ENCODE peak calls at places on chromosomes 13 and 19, in five cellular contexts. One of them, this sample, is unnamed.
A peak's percentile ranks its signal among the peaks of the same experiment; 100 is the strongest.

GRCh38 chr19:34345934-34346333 is 19.1 kb upstream of the GPI start:
- DNase-seq in colonic mucosa: peak; percentile 81
- DNase-seq in adrenal gland: peak; percentile 83
- DNase-seq in GM13976: peak; percentile 81
- DNase-seq in cardiac fibroblast: peak; percentile 71
- DNase-seq in this sample: peak; percentile 73

GRCh38 chr13:101514695-101515275 is 62.3 kb downstream of the ITGBL1 start:
- DNase-seq in cardiac fibroblast: peak; percentile 70
- DNase-seq in adrenal gland: peak; percentile 43
- DNase-seq in colonic mucosa: peak; percentile 20
- DNase-seq in GM13976: peak; percentile 3
- DNase-seq in this sample: peak; percentile 63

GRCh38 chr13:111121421-111121820 is 6.3 kb downstream of the ARHGEF7 start:
- DNase-seq in colonic mucosa: no peak
- DNase-seq in cardiac fibroblast: no peak
- DNase-seq in GM13976: no peak
- DNase-seq in adrenal gland: no peak
- DNase-seq in this sample: no peak

GRCh38 chr13:95505265-95505664 is 47.3 kb upstream of the CLDN10 start:
- DNase-seq in GM13976: no peak
- DNase-seq in cardiac fibroblast: no peak
- DNase-seq in adrenal gland: no peak
- DNase-seq in colonic mucosa: no peak
- DNase-seq in this sample: no peak

GRCh38 chr19:41376998-41377365 is 649 bp downstream of the TMEM91 start:
- DNase-seq in adrenal gland: no peak
- DNase-seq in cardiac fibroblast: no peak
- DNase-seq in colonic mucosa: no peak
- DNase-seq in GM13976: no peak
- DNase-seq in this sample: no peak

GRCh38 chr19:980133-980998 is 3.8 kb upstream of the WDR18 start:
- DNase-seq in GM13976: no peak
- DNase-seq in colonic mucosa: no peak
- DNase-seq in cardiac fibroblast: no peak
- DNase-seq in adrenal gland: no peak
- DNase-seq in this sample: no peak

GRCh38 chr13:90792335-90792734 is 555.2 kb upstream of the MIR17HG start:
- DNase-seq in GM13976: no peak
- DNase-seq in colonic mucosa: no peak
- DNase-seq in cardiac fibroblast: no peak
- DNase-seq in adrenal gland: peak; percentile 4
- DNase-seq in this sample: no peak

GRCh38 chr13:27472941-27473340 is 22.6 kb upstream of the MTIF3 start:
- DNase-seq in GM13976: no peak
- DNase-seq in cardiac fibroblast: no peak
- DNase-seq in adrenal gland: no peak
- DNase-seq in colonic mucosa: no peak
- DNase-seq in this sample: no peak

GRCh38 chr19:10965398-10965797 is 4.6 kb downstream of the SMARCA4 start:
- DNase-seq in colonic mucosa: no peak
- DNase-seq in adrenal gland: no peak
- DNase-seq in GM13976: no peak
- DNase-seq in cardiac fibroblast: no peak
- DNase-seq in this sample: no peak

GRCh38 chr13:109576331-109576813 is 210.0 kb downstream of the IRS2 start:
- DNase-seq in colonic mucosa: peak; percentile 35
- DNase-seq in GM13976: no peak
- DNase-seq in cardiac fibroblast: peak; percentile 50
- DNase-seq in adrenal gland: no peak
- DNase-seq in this sample: no peak

GRCh38 chr13:60448907-60449510 is 52.0 kb downstream of the TDRD3 start:
- DNase-seq in colonic mucosa: peak; percentile 29
- DNase-seq in cardiac fibroblast: peak; percentile 74
- DNase-seq in adrenal gland: peak; percentile 31
- DNase-seq in GM13976: peak; percentile 11
- DNase-seq in this sample: peak; percentile 53

GRCh38 chr13:110014719-110015118 is 228.3 kb upstream of the IRS2 start:
- DNase-seq in colonic mucosa: no peak
- DNase-seq in GM13976: no peak
- DNase-seq in adrenal gland: no peak
- DNase-seq in cardiac fibroblast: no peak
- DNase-seq in this sample: peak; percentile 30

DNA sequence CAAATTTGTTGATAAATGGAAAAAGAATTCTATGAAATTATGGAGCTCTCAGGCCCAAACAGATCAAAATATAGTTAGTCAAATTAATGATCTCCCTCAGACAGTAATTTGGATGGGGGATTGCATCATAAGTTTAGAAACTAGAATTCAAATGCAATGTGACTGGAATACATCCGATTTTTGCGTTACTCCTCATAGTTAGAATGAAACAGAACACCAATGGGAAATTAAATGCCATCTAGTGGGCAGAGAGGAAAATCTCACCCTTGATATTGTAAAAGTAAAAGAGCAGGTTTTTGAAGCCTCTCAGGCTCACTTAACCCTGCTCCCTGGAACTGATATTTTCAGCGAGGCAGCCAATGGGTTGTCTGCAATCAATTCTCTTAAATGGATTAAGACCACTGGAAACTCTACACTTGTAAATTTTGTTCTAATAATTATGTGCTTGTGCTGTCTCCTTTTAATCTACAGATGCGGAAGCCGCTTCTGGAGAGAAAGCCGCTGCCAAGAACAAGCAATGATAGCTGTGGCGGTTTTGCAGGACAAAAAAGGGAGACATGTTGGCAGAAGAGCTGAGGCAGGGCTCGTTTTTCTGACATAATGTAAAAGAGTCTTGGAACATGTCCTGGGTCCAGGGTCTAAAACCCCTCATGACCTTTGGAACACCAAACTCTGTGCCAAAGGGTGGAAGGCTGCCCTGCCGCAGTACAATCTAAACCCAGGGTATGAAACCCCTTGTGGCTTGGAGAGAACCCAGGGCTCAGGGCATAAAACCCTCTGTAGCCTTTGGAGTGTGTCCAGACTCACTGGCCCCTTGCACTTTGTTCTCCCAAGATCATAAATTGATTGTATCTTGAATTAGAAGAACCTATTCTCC is 12.9 kb downstream of the ZNF417 start:
- DNase-seq in adrenal gland: no peak
- DNase-seq in cardiac fibroblast: peak; percentile 71
- DNase-seq in GM13976: no peak
- DNase-seq in colonic mucosa: no peak
- DNase-seq in this sample: peak; percentile 11
- TF ChIP-seq CTCF in adrenal gland: peak; percentile 58
- TF ChIP-seq CTCF in cardiac fibroblast: peak; percentile 48
- TF ChIP-seq CTCF in GM13976: no peak
- TF ChIP-seq CTCF in colonic mucosa: peak; percentile 43
- TF ChIP-seq CTCF in this sample: no peak

GRCh38 chr19:6433663-6434062 is at the start of gene SLC25A41:
- DNase-seq in cardiac fibroblast: no peak
- DNase-seq in adrenal gland: no peak
- DNase-seq in colonic mucosa: no peak
- DNase-seq in GM13976: no peak
- DNase-seq in this sample: no peak
- TF ChIP-seq CTCF in cardiac fibroblast: no peak
- TF ChIP-seq CTCF in adrenal gland: no peak
- TF ChIP-seq CTCF in colonic mucosa: no peak
- TF ChIP-seq CTCF in GM13976: no peak
- TF ChIP-seq CTCF in this sample: no peak

GRCh38 chr19:18439025-18439909 is 1.3 kb upstream of the ISYNA1 start:
- DNase-seq in colonic mucosa: no peak
- DNase-seq in adrenal gland: peak; percentile 93
- DNase-seq in cardiac fibroblast: peak; percentile 62
- DNase-seq in GM13976: no peak
- DNase-seq in this sample: no peak

GRCh38 chr19:18439910-18440237 is 1.9 kb upstream of the ISYNA1 start:
- DNase-seq in adrenal gland: no peak
- DNase-seq in cardiac fibroblast: no peak
- DNase-seq in colonic mucosa: no peak
- DNase-seq in GM13976: no peak
- DNase-seq in this sample: no peak

GRCh38 chr19:18441804-18442788 is 4.2 kb upstream of the ISYNA1 start:
- DNase-seq in adrenal gland: no peak
- DNase-seq in colonic mucosa: no peak
- DNase-seq in cardiac fibroblast: no peak
- DNase-seq in GM13976: peak; percentile 62
- DNase-seq in this sample: no peak

GRCh38 chr19:18440936-18441803 is 3.2 kb upstream of the ISYNA1 start:
- DNase-seq in GM13976: no peak
- DNase-seq in colonic mucosa: no peak
- DNase-seq in adrenal gland: peak; percentile 4
- DNase-seq in cardiac fibroblast: no peak
- DNase-seq in this sample: no peak

DNA sequence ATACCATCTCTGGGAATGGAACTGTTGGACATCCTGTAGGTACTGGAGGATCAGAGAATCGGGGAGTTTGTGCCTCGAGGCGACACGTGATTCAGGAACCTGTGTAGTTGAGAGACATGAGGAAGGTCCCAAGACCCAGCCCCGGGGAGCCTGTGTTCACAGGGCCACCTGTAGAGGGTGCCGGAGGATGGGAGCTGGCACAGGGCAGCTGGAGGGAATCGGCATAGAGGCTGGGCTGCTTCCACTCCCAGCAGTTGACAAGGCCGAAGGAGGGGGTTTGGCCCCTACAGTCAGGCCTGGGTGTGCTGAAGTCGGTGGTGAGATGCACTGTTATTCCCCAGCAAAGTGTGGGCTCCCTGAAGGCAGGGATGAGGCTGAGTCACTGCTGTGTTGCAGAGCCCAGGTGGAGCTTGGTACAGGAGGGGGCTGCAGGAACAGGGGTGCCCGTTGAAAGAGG is 2.5 kb upstream of the ISYNA1 start:
- DNase-seq in cardiac fibroblast: no peak
- DNase-seq in colonic mucosa: no peak
- DNase-seq in GM13976: peak; percentile 65
- DNase-seq in adrenal gland: peak; percentile 51
- DNase-seq in this sample: peak; percentile 59
- TF ChIP-seq CTCF in cardiac fibroblast: peak; percentile 36
- TF ChIP-seq CTCF in colonic mucosa: peak; percentile 37
- TF ChIP-seq CTCF in GM13976: peak; percentile 53
- TF ChIP-seq CTCF in adrenal gland: peak; percentile 24
- TF ChIP-seq CTCF in this sample: peak; percentile 55

DNA sequence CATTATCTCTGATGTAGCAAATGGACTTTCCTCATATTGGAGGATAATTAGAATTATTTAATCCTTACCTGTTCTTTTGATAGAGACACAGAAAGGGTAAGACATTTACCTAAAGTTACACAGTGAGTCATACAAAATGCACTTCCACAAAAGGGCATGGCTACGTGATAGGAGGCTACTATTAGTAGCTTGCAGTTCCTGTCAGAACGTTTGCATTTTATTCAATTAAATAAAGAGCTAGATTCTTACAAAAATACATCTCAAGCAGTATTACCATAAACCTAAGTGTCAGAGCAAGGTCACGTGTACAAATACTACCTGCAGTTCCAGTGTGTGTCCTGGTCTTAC is 120.6 kb downstream of the ESD start:
- DNase-seq in adrenal gland: no peak
- DNase-seq in colonic mucosa: no peak
- DNase-seq in GM13976: no peak
- DNase-seq in cardiac fibroblast: no peak
- DNase-seq in this sample: no peak
- TF ChIP-seq CTCF in adrenal gland: no peak
- TF ChIP-seq CTCF in colonic mucosa: no peak
- TF ChIP-seq CTCF in GM13976: no peak
- TF ChIP-seq CTCF in cardiac fibroblast: no peak
- TF ChIP-seq CTCF in this sample: no peak

GRCh38 chr19:49889687-49890348 is 6.9 kb downstream of the IL4I1 start:
- DNase-seq in cardiac fibroblast: peak; percentile 78
- DNase-seq in GM13976: peak; percentile 72
- DNase-seq in colonic mucosa: peak; percentile 78
- DNase-seq in adrenal gland: peak; percentile 88
- DNase-seq in this sample: peak; percentile 72

GRCh38 chr19:49891393-49891792 is 5.3 kb downstream of the IL4I1 start:
- DNase-seq in colonic mucosa: no peak
- DNase-seq in cardiac fibroblast: no peak
- DNase-seq in adrenal gland: no peak
- DNase-seq in GM13976: no peak
- DNase-seq in this sample: no peak

GRCh38 chr19:49892716-49893115 is 4.0 kb downstream of the IL4I1 start:
- DNase-seq in adrenal gland: no peak
- DNase-seq in GM13976: no peak
- DNase-seq in colonic mucosa: no peak
- DNase-seq in cardiac fibroblast: no peak
- DNase-seq in this sample: no peak

GRCh38 chr19:49889038-49889686 is 7.5 kb downstream of the IL4I1 start:
- DNase-seq in cardiac fibroblast: no peak
- DNase-seq in colonic mucosa: no peak
- DNase-seq in adrenal gland: no peak
- DNase-seq in GM13976: no peak
- DNase-seq in this sample: no peak

GRCh38 chr19:49890349-49891311 is 6.1 kb downstream of the IL4I1 start:
- DNase-seq in adrenal gland: peak; percentile 62
- DNase-seq in GM13976: peak; percentile 85
- DNase-seq in colonic mucosa: peak; percentile 69
- DNase-seq in cardiac fibroblast: no peak
- DNase-seq in this sample: peak; percentile 62
- TF ChIP-seq CTCF in adrenal gland: peak; percentile 24
- TF ChIP-seq CTCF in GM13976: no peak
- TF ChIP-seq CTCF in colonic mucosa: no peak
- TF ChIP-seq CTCF in cardiac fibroblast: no peak
- TF ChIP-seq CTCF in this sample: no peak

DNA sequence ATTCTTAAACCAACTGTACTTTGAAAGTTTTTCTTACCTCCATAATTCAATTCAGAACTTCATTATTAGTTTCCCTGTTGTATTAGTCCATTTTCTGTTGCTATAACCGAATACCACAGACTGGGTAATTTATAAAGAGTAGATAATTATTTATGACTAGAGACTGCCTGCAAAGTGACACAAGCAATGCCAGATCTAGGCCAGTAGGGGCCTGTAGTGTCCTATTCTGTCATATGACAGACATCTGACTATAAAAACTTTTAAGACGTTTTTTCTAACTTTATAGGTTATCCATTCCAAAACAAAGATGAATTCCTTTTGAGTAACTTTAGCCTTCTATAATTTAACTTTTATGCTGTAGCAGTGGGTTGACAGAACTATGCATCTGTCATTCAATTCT is 2783.8 kb downstream of the PCDH9 start:
- DNase-seq in GM13976: no peak
- DNase-seq in adrenal gland: no peak
- DNase-seq in colonic mucosa: no peak
- DNase-seq in cardiac fibroblast: no peak
- DNase-seq in this sample: no peak
- TF ChIP-seq CTCF in GM13976: no peak
- TF ChIP-seq CTCF in adrenal gland: no peak
- TF ChIP-seq CTCF in colonic mucosa: no peak
- TF ChIP-seq CTCF in cardiac fibroblast: peak; percentile 66
- TF ChIP-seq CTCF in this sample: no peak

GRCh38 chr19:15696654-15697194 is 23.8 kb downstream of the CYP4F12 start:
- DNase-seq in cardiac fibroblast: no peak
- DNase-seq in GM13976: no peak
- DNase-seq in adrenal gland: no peak
- DNase-seq in colonic mucosa: no peak
- DNase-seq in this sample: peak; percentile 23
- TF ChIP-seq CTCF in cardiac fibroblast: no peak
- TF ChIP-seq CTCF in GM13976: no peak
- TF ChIP-seq CTCF in adrenal gland: no peak
- TF ChIP-seq CTCF in colonic mucosa: no peak
- TF ChIP-seq CTCF in this sample: no peak